ENCODE peak calls at places on chromosomes 5 and 9, in five cellular contexts. L is iris pigment epithelial cell, B is foreskin fibroblast, F is H4, G is mucosa of descending colon. M is an unnamed sample.

GRCh38 chr9:136726118-136726517 is 13.7 kb downstream of the DIPK1B start:
- DNase-seq in L (peak), B (no peak), F (no peak), G (no peak), M (peak)

GRCh38 chr5:64207978-64208377 is 42.3 kb downstream of the RNF180 start:
- DNase-seq in L (peak), B (no peak), F (no peak), G (no peak), M (peak)

GRCh38 chr5:58077387-58077786 is 382.5 kb downstream of the PLK2 start:
- DNase-seq in L (peak), B (no peak), F (no peak), G (no peak), M (no peak)

GRCh38 chr9:114207034-114207815 is 51.9 kb downstream of the COL27A1 start:
- DNase-seq in L (peak), B (peak), F (no peak), G (peak), M (peak)

GRCh38 chr9:123776856-123777560 is 152.9 kb downstream of the DENND1A start:
- DNase-seq in L (no peak), B (no peak), F (no peak), G (no peak), M (no peak)

GRCh38 chr5:78610633-78611032 is 37.9 kb downstream of the LHFPL2 start:
- DNase-seq in L (no peak), B (no peak), F (no peak), G (no peak), M (no peak)

GRCh38 chr5:169173372-169173771 is 127.6 kb downstream of the SLIT3 start:
- DNase-seq in L (no peak), B (no peak), F (no peak), G (no peak), M (no peak)

GRCh38 chr5:179265529-179266290 is 79.6 kb downstream of the ADAMTS2 start:
- DNase-seq in L (peak), B (peak), F (peak), G (peak), M (peak)

M was measured in renal cortical epithelial cell.